ENCODE peak calls at places on chromosomes 11 and 22, in seven cellular contexts. U is activated T-cell treated with anti-CD3 and anti-CD28 coated beads for 1 hour, K is hepatocyte, C is astrocyte of the spinal cord, X is cardiac muscle cell, E is PC-3, J is A172. Z is an unnamed sample.

GRCh38 chr11:67320691-67321090 is 17.4 kb downstream of the SSH3 start:
- DNase-seq in K (no peak), X (no peak), U (no peak), C (no peak), E (no peak), J (no peak), Z (no peak)

GRCh38 chr11:2591805-2592204 is 108.0 kb downstream of the KCNQ1OT1 start:
- DNase-seq in J (no peak), X (no peak), U (no peak), E (no peak), C (no peak), K (peak), Z (peak)

GRCh38 chr22:36296690-36297089 is 43.8 kb downstream of the APOL1 start:
- DNase-seq in E (no peak), C (no peak), K (no peak), X (no peak), J (no peak), U (no peak), Z (no peak)

GRCh38 chr22:24142241-24142640 is 39.0 kb upstream of the SUSD2 start:
- DNase-seq in E (peak), C (no peak), J (no peak), U (no peak), X (no peak), K (no peak), Z (no peak)

GRCh38 chr11:119741369-119742262 is 12.6 kb upstream of the NECTIN1 start:
- DNase-seq in X (peak), E (peak), U (peak), K (peak), C (no peak), J (no peak), Z (no peak)

GRCh38 chr22:23054531-23055257 is 15.6 kb upstream of the GNAZ start:
- DNase-seq in X (no peak), J (no peak), K (peak), U (no peak), E (no peak), C (no peak), Z (no peak)

GRCh38 chr22:30424471-30425326 is 869 bp upstream of the MTFP1 start:
- DNase-seq in E (no peak), C (no peak), U (no peak), X (no peak), K (peak), J (no peak), Z (no peak)

GRCh38 chr11:119533931-119534694 is 111.1 kb upstream of the THY1 start:
- DNase-seq in U (peak), C (peak), J (peak), X (peak), K (peak), E (peak), Z (no peak)

GRCh38 chr11:23205156-23205871 is 345.0 kb upstream of the CCDC179 start:
- DNase-seq in K (no peak), U (no peak), J (peak), E (peak), X (peak), C (peak), Z (no peak)

GRCh38 chr22:46748948-46749681 is 11.1 kb upstream of the CERK start:
- DNase-seq in K (no peak), E (peak), U (peak), J (no peak), C (no peak), X (peak), Z (no peak)

GRCh38 chr11:119121811-119122124 is 388 bp downstream of the HINFP start:
- DNase-seq in X (no peak), K (no peak), U (no peak), E (no peak), J (no peak), C (no peak), Z (no peak)

GRCh38 chr11:5604896-5605295 is 8.5 kb downstream of the TRIM6 start:
- DNase-seq in X (no peak), K (no peak), E (no peak), J (no peak), C (no peak), U (no peak), Z (no peak)

GRCh38 chr11:62559204-62559603 is 12.6 kb upstream of the AHNAK start:
- DNase-seq in U (no peak), K (no peak), E (no peak), J (peak), X (no peak), C (no peak), Z (no peak)

GRCh38 chr11:71323876-71324526 is 71.6 kb upstream of the SHANK2 start:
- DNase-seq in U (no peak), E (no peak), K (no peak), J (no peak), X (no peak), C (no peak), Z (no peak)

GRCh38 chr11:24298126-24298525 is 198.7 kb upstream of the LUZP2 start:
- DNase-seq in J (no peak), U (no peak), X (no peak), K (no peak), C (no peak), E (no peak), Z (no peak)

GRCh38 chr11:82883853-82884252 is 16.4 kb downstream of the PRCP start:
- DNase-seq in E (no peak), C (no peak), U (no peak), K (no peak), X (peak), J (no peak), Z (no peak)

GRCh38 chr11:1437500-1437899 is 47.8 kb downstream of the BRSK2 start:
- DNase-seq in C (peak), K (peak), E (no peak), J (peak), U (no peak), X (peak), Z (no peak)

GRCh38 chr22:40199223-40199622 is 21.5 kb downstream of the TNRC6B start:
- DNase-seq in C (no peak), X (no peak), E (no peak), K (no peak), U (no peak), J (no peak), Z (no peak)

GRCh38 chr11:95863486-95864140 is 60.3 kb downstream of the MTMR2 start:
- DNase-seq in X (peak), J (no peak), U (no peak), C (peak), K (no peak), E (peak), Z (no peak)

GRCh38 chr11:28228196-28228595 is 120.0 kb downstream of the METTL15 start:
- DNase-seq in K (no peak), U (no peak), J (no peak), X (peak), E (peak), C (peak), Z (no peak)

GRCh38 chr11:7977251-7977917 is 9.8 kb upstream of the EIF3F start:
- DNase-seq in C (peak), J (peak), X (peak), K (no peak), U (no peak), E (peak), Z (no peak)

GRCh38 chr11:92536895-92537294 is 312.3 kb downstream of the FAT3 start:
- DNase-seq in C (no peak), E (no peak), J (no peak), U (no peak), K (no peak), X (no peak), Z (no peak)

GRCh38 chr11:57751676-57752253 is at the start of gene BTBD18:
- DNase-seq in C (peak), K (peak), X (peak), J (peak), U (no peak), E (peak), Z (no peak)

GRCh38 chr22:33971561-33971961 is 51.3 kb upstream of the LARGE1 start:
- DNase-seq in C (no peak), K (peak), U (no peak), E (no peak), X (peak), J (no peak), Z (no peak)

GRCh38 chr22:42281284-42281683 is 10.8 kb upstream of the TCF20 start:
- DNase-seq in J (no peak), C (no peak), E (no peak), U (no peak), X (no peak), K (no peak), Z (no peak)

GRCh38 chr11:59207988-59208432 is 4.7 kb downstream of the MPEG1 start:
- DNase-seq in K (peak), X (peak), J (peak), U (peak), C (peak), E (peak), Z (no peak)

GRCh38 chr22:19050117-19050516 is 72.1 kb downstream of the DGCR2 start:
- DNase-seq in U (no peak), X (no peak), C (no peak), J (no peak), E (no peak), K (no peak), Z (no peak)

GRCh38 chr11:118212131-118212725 is 12.6 kb downstream of the JAML start:
- DNase-seq in U (no peak), K (peak), J (no peak), C (no peak), X (no peak), E (no peak), Z (no peak)

GRCh38 chr11:59898652-59899051 is 20.1 kb downstream of the OOSP3 start:
- DNase-seq in J (peak), K (no peak), E (peak), C (no peak), X (no peak), U (no peak), Z (no peak)

GRCh38 chr22:33909075-33909458 is 11.2 kb downstream of the LARGE1 start:
- DNase-seq in C (peak), U (no peak), X (peak), J (peak), K (peak), E (no peak), Z (no peak)

GRCh38 chr11:15941206-15941770 is 415.1 kb downstream of the SOX6 start:
- DNase-seq in E (no peak), J (no peak), C (peak), X (peak), U (no peak), K (no peak), Z (peak)

GRCh38 chr22:43884600-43885318 is 7.1 kb downstream of the PNPLA5 start:
- DNase-seq in U (peak), C (peak), E (peak), X (peak), J (no peak), K (peak), Z (no peak)

GRCh38 chr11:57294225-57295131 is 30.3 kb downstream of the TNKS1BP1 start:
- DNase-seq in C (peak), J (peak), X (peak), U (no peak), E (peak), K (no peak), Z (no peak)

GRCh38 chr11:48002565-48002964 is 22.2 kb downstream of the PTPRJ start:
- DNase-seq in X (no peak), J (no peak), K (no peak), C (no peak), E (no peak), U (no peak), Z (no peak)

GRCh38 chr11:11789735-11790369 is 51.9 kb upstream of the USP47 start:
- DNase-seq in U (no peak), J (peak), K (peak), X (peak), C (peak), E (peak), Z (no peak)

GRCh38 chr11:114188851-114189570 is 107.2 kb upstream of the NNMT start:
- DNase-seq in K (no peak), E (no peak), J (no peak), C (no peak), U (no peak), X (no peak), Z (no peak)

GRCh38 chr11:119683783-119684182 is 45.2 kb downstream of the NECTIN1 start:
- DNase-seq in C (no peak), U (no peak), K (peak), J (no peak), X (no peak), E (peak), Z (no peak)

GRCh38 chr11:20110908-20111669 is 49.2 kb downstream of the DBX1 start:
- DNase-seq in X (peak), E (peak), C (peak), U (no peak), J (peak), K (peak), Z (no peak)

GRCh38 chr11:122672892-122673291 is 17.4 kb downstream of the UBASH3B start:
- DNase-seq in X (no peak), U (no peak), K (no peak), J (no peak), E (no peak), C (no peak), Z (no peak)

Z was measured in coronary artery.